ENCODE peak calls at places on chromosome 16, in six cellular contexts. O is trophoblast cell, A is midbrain, U is A172, E is activated T-helper 1 cell treated with Interleukin-2 at 50 U/mL for 16 hours, J is ELR. Q is an unnamed sample.

GRCh38 chr16:88936008-88936912 is 40.7 kb downstream of the CBFA2T3 start:
- DNase-seq in J (no peak), O (peak), U (no peak), A (peak), E (no peak), Q (no peak)

GRCh38 chr16:68380348-68380670 is 68.0 kb downstream of the SMPD3 start:
- DNase-seq in E (no peak), J (no peak), U (no peak), O (no peak), A (no peak), Q (no peak)

GRCh38 chr16:68744744-68745280 is 7.7 kb downstream of the CDH1 start:
- DNase-seq in E (no peak), A (no peak), O (peak), J (no peak), U (no peak), Q (no peak)

GRCh38 chr16:69924777-69925191 is 26.4 kb upstream of the CLEC18A start:
- DNase-seq in J (peak), O (no peak), A (no peak), E (no peak), U (peak), Q (peak)

GRCh38 chr16:48609453-48610023 is 442 bp downstream of the N4BP1 start:
- DNase-seq in U (peak), O (peak), A (peak), E (no peak), J (peak), Q (peak)

GRCh38 chr16:70375636-70376611 is 29.2 kb downstream of the DDX19A start:
- DNase-seq in E (no peak), O (no peak), A (no peak), J (no peak), U (no peak), Q (no peak)

GRCh38 chr16:908526-909155 is 62.1 kb downstream of the LMF1 start:
- DNase-seq in O (peak), J (no peak), A (no peak), U (no peak), E (no peak), Q (no peak)

GRCh38 chr16:77863250-77863649 is 74.9 kb downstream of the VAT1L start:
- DNase-seq in U (no peak), E (no peak), A (no peak), J (no peak), O (no peak), Q (no peak)

GRCh38 chr16:51392651-51393187 is 241.6 kb upstream of the SALL1 start:
- DNase-seq in U (peak), J (peak), O (no peak), E (no peak), A (no peak), Q (no peak)

GRCh38 chr16:66917741-66918140 is 944 bp downstream of the CDH16 start:
- DNase-seq in J (no peak), A (no peak), E (no peak), U (no peak), O (no peak), Q (no peak)

GRCh38 chr16:4664538-4665418 is 28.6 kb upstream of the NUDT16L1 start:
- DNase-seq in J (no peak), O (no peak), E (peak), U (peak), A (no peak), Q (no peak)

GRCh38 chr16:20167323-20167722 is 93.6 kb upstream of the GPR139 start:
- DNase-seq in J (no peak), O (no peak), E (no peak), A (no peak), U (no peak), Q (no peak)